ENCODE peak calls at places on chromosome 12, in five cellular contexts. Z, V, D, J and H are unnamed samples.

GRCh38 chr12:10186299-10186698 is 7.5 kb downstream of the TMEM52B start:
- DNase-seq in J (peak; percentile 14), Z (peak; percentile 61), V (no peak), D (no peak), H (no peak)

GRCh38 chr12:22935090-22935489 is 310.1 kb downstream of the ETNK1 start:
- DNase-seq in V (no peak), D (peak; percentile 49), Z (no peak), J (no peak), H (no peak)

GRCh38 chr12:53046655-53047220 is 3.1 kb upstream of the TNS2 start:
- DNase-seq in J (peak; percentile 91), V (peak; percentile 94), Z (peak; percentile 95), D (peak; percentile 90), H (no peak)

GRCh38 chr12:57580466-57580795 is 10.6 kb upstream of the PIP4K2C start:
- DNase-seq in Z (no peak), J (no peak), V (no peak), D (no peak), H (no peak)

GRCh38 chr12:103909811-103910210 is 20.4 kb upstream of the HSP90B1 start:
- DNase-seq in V (no peak), J (no peak), D (no peak), Z (no peak), H (no peak)

GRCh38 chr12:104458645-104459555 is 2.2 kb downstream of the CHST11 start:
- DNase-seq in Z (no peak), J (no peak), V (no peak), D (peak; percentile 27), H (no peak)

GRCh38 chr12:117404940-117405339 is 43.5 kb upstream of the NOS1 start:
- DNase-seq in Z (no peak), V (no peak), D (no peak), J (no peak), H (no peak)

GRCh38 chr12:105920161-105920684 is 218.5 kb downstream of the NUAK1 start:
- DNase-seq in D (peak; percentile 32), J (no peak), Z (no peak), V (no peak), H (no peak)

GRCh38 chr12:57620936-57621496 is 9.8 kb downstream of the ARHGEF25 start:
- DNase-seq in V (no peak), J (no peak), D (peak; percentile 38), Z (no peak), H (no peak)

DNA sequence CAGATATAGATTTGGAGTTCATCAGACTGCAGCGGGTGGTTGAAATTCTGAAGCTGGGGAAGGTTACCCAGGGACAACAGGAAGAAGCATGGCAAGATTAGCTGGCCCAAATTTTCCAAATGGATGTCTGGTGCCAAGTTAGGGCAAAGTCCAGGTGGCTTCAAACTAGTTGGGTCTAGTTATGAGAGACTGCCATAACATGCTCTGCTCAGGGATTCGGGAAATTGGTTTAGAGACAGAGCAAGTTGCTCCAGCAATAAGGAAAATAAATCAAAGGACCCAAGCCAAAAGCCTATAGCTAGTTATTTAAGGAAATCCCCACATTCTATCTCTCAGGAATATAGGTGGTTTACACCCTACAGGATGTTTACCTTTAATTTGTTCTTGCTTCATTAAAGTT is 125.7 kb upstream of the BTG1 start:
- DNase-seq in V (no peak), J (no peak), Z (no peak), D (no peak), H (no peak)
- H3K4me1 ChIP-seq in V (no peaks in the 10 kb centered on the region), J (no peaks in the 10 kb centered on the region), Z (peaks cover 19% of the 10 kb centered on the region), D (no peaks in the 10 kb centered on the region), H (no peaks in the 10 kb centered on the region)

GRCh38 chr12:113382206-113382605 is 21.5 kb downstream of the SDS start:
- DNase-seq in D (no peak), V (no peak), J (no peak), Z (no peak), H (no peak)
- H3K36me3 ChIP-seq in D (peaks cover 73% of the 10 kb centered on the region), V (peaks cover 22% of the 10 kb centered on the region), J (peaks cover 14% of the 10 kb centered on the region), Z (peaks cover 68% of the 10 kb centered on the region), H (no peaks in the 10 kb centered on the region)

GRCh38 chr12:2963154-2963759 is 4.1 kb downstream of the TEAD4 start:
- DNase-seq in V (no peak), D (no peak), J (peak; percentile 65), Z (no peak), H (no peak)
- H3K27ac ChIP-seq in V (peak overlapping the region; percentile 55), D (peak overlapping the region; percentile 86), J (peak overlapping the region; percentile 10), Z (peak overlapping the region; percentile 51), H (no peak overlapping the region)

GRCh38 chr12:112124918-112125249 is 476 bp upstream of the TRAFD1 start:
- DNase-seq in Z (no peak), V (no peak), D (no peak), J (no peak), H (no peak)
- H3K4me1 ChIP-seq in Z (peaks cover 64% of the 10 kb centered on the region), V (peaks cover 12% of the 10 kb centered on the region), D (peaks cover 4% of the 10 kb centered on the region), J (peaks cover 35% of the 10 kb centered on the region), H (peaks cover 42% of the 10 kb centered on the region)

DNA sequence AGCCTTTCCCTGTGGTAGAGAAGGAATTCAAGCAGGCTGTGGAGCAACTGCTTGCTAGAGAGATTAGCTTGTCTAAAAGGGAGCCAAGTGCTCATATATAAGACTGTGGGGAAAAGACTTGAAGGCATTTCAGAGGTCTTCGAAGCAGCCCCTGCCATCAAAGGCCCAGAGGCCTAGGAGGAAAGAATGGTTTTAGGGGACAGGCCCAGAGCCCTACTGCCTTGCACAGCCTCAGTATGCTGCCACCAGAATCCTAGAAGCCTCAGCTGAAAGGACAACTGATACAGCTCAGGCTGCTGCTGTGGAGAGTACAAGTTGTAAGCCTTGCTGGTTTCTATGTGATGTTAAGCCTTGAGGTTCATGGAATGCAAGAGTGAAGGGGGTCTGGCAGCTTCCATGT is 109.9 kb downstream of the DERA start:
- DNase-seq in Z (no peak), J (no peak), V (no peak), D (no peak), H (no peak)
- H3K36me3 ChIP-seq in Z (peaks cover 13% of the 10 kb centered on the region), J (no peaks in the 10 kb centered on the region), V (no peaks in the 10 kb centered on the region), D (peaks cover 10% of the 10 kb centered on the region), H (no peaks in the 10 kb centered on the region)

GRCh38 chr12:112979281-112979680 is 962 bp downstream of the OAS2 start:
- DNase-seq in J (no peak), Z (no peak), V (no peak), D (no peak), H (no peak)
- H3K27ac ChIP-seq in J (peak overlapping the region; percentile 80), Z (peak overlapping the region; percentile 73), V (peak overlapping the region; percentile 63), D (peak overlapping the region; percentile 82), H (peak overlapping the region; percentile 84)

DNA sequence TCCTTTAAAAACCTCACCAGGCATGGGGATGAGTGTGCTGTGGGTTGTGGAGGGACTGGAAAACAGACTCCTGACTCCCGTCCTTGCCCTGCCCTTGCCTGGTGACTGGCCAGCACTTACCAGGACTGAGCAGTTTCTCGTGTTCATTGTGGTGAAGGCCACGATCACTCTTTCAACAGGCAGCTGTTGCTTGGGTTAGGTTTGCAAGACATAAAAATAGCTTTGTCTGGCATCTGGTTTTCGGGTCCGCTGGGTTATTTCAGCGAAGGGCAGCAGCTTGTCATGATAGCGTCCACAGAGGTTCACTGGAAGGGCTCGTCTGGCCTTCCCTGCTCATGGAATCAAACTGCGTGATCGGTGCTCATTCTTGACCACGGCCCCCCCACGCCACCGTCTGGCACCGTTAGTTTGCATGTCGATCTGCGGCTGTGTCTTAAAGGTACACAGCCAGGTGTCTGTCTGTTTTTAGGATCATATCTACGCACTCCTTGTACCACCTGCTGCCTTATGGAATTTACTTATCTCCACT is 15.2 kb downstream of the ACACB start:
- DNase-seq in D (peak; percentile 39), Z (no peak), J (peak; percentile 48), V (peak; percentile 70), H (no peak)
- H3K4me1 ChIP-seq in D (no peaks in the 10 kb centered on the region), Z (peaks cover 23% of the 10 kb centered on the region), J (peaks cover 39% of the 10 kb centered on the region), V (peaks cover 34% of the 10 kb centered on the region), H (no peaks in the 10 kb centered on the region)

DNA sequence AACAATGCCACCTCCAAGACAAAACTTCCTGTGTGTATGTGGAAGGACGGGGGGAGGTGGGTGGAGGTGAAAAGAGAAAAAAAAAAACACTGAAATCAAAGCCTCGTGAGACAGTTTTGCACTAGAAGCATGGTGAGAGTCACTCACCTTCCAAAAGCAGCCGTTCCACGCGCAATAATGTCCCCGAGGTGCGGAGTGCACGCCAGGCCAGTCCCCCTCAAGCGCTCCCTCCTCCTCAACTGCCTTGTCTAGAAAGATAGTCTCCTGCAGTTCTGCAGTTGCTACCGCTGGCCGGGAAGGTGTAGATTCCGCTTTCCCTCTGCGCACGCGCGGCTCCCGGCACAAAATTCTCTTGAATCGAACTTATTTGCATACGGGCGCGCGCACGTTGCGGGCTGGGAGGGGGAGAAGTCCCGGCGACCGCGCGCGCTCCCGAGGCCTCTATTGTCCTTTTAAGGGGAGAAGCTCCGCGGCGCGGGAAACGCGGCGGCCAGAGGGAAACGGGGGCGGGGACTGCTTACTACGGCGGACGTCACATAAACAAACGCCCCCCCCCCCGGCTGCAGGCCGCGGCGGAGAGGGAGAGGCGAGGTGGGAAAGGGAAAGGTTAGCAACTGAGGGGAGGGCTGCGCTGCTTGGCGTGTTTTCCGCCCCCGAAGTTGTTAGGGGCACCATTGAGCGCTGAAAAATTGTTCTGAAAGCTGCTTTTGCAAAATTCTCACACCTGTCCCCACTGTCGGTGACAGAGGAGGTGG is at the start of gene SINHCAF:
- DNase-seq in V (peak; percentile 100), Z (peak; percentile 100), D (peak; percentile 100), J (peak; percentile 99), H (peak; percentile 98)
- H3K36me3 ChIP-seq in V (no peaks in the 10 kb centered on the region), Z (no peaks in the 10 kb centered on the region), D (no peaks in the 10 kb centered on the region), J (no peaks in the 10 kb centered on the region), H (no peaks in the 10 kb centered on the region)

DNA sequence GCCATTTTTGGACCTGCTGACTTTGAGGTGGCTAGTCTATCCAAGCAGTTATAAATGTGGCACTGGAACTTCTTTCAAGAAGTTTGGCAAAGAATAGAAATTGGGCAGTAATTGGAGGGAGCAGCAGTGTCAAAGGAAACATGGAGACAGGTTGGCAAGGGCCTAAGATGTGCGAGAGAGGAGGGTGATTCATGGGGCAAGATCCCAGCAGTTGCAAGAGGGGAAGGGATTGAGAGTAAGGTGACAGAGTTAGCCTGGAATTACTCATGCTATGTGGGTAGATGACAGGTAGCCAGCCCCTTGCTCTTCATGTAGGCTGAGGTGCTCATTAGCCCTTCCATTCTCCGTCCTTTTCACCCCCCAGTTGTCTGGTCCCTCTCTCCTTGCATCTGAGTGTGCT is 42.2 kb downstream of the FBXL14 start:
- DNase-seq in J (no peak), D (no peak), V (no peak), Z (no peak), H (no peak)
- H3K27ac ChIP-seq in J (no peak overlapping the region), D (no peak overlapping the region), V (no peak overlapping the region), Z (no peak overlapping the region), H (no peak overlapping the region)

GRCh38 chr12:15982471-15982870 is 71.3 kb downstream of the DERA start:
- DNase-seq in D (no peak), V (no peak), J (no peak), Z (no peak), H (no peak)

GRCh38 chr12:15977999-15978398 is 66.9 kb downstream of the DERA start:
- DNase-seq in J (no peak), V (no peak), D (no peak), Z (no peak), H (no peak)

GRCh38 chr12:15982071-15982470 is 70.9 kb downstream of the DERA start:
- DNase-seq in Z (no peak), D (no peak), J (no peak), V (no peak), H (no peak)

GRCh38 chr12:15978431-15978950 is 67.4 kb downstream of the DERA start:
- DNase-seq in V (no peak), Z (no peak), D (no peak), J (no peak), H (no peak)

GRCh38 chr12:15979096-15980091 is 68.3 kb downstream of the DERA start:
- DNase-seq in Z (no peak), D (no peak), J (no peak), V (peak; percentile 18), H (no peak)
- H3K4me1 ChIP-seq in Z (peaks cover 3% of the 10 kb centered on the region), D (peaks cover 9% of the 10 kb centered on the region), J (peaks cover 41% of the 10 kb centered on the region), V (no peaks in the 10 kb centered on the region), H (no peaks in the 10 kb centered on the region)